ENCODE peak calls at places on chromosomes 4 and X, in five cellular contexts. One of them, this sample, is unnamed.

GRCh38 chr4:101208171-101208570 is 139.2 kb downstream of the PPP3CA start:
- DNase-seq in tibial artery: no peak
- DNase-seq in colonic mucosa: no peak
- DNase-seq in stomach: no peak
- DNase-seq in AG04450: no peak
- DNase-seq in this sample: no peak

GRCh38 chr4:13984996-13985780 is 357.7 kb upstream of the BOD1L1 start:
- DNase-seq in tibial artery: peak; percentile 20
- DNase-seq in colonic mucosa: no peak
- DNase-seq in stomach: no peak
- DNase-seq in AG04450: no peak
- DNase-seq in this sample: no peak

GRCh38 chr4:70632028-70632427 is 3.5 kb downstream of the ENAM start:
- DNase-seq in tibial artery: no peak
- DNase-seq in colonic mucosa: no peak
- DNase-seq in stomach: no peak
- DNase-seq in AG04450: no peak
- DNase-seq in this sample: no peak

GRCh38 chrX:17769701-17770269 is 32.5 kb downstream of the SCML1 start:
- DNase-seq in tibial artery: no peak
- DNase-seq in colonic mucosa: no peak
- DNase-seq in stomach: no peak
- DNase-seq in AG04450: no peak
- DNase-seq in this sample: no peak

GRCh38 chrX:85114171-85114570 is 110.5 kb downstream of the APOOL start:
- DNase-seq in tibial artery: no peak
- DNase-seq in colonic mucosa: no peak
- DNase-seq in stomach: no peak
- DNase-seq in AG04450: no peak
- DNase-seq in this sample: no peak

GRCh38 chrX:79413009-79413408 is 45.9 kb upstream of the ITM2A start:
- DNase-seq in tibial artery: no peak
- DNase-seq in colonic mucosa: no peak
- DNase-seq in stomach: no peak
- DNase-seq in AG04450: no peak
- DNase-seq in this sample: no peak

GRCh38 chrX:11672213-11672612 is 6.5 kb upstream of the ARHGAP6 start:
- DNase-seq in tibial artery: no peak
- DNase-seq in colonic mucosa: no peak
- DNase-seq in stomach: no peak
- DNase-seq in AG04450: no peak
- DNase-seq in this sample: no peak

GRCh38 chr4:20037745-20038144 is 214.0 kb upstream of the SLIT2 start:
- DNase-seq in tibial artery: no peak
- DNase-seq in colonic mucosa: no peak
- DNase-seq in stomach: no peak
- DNase-seq in AG04450: no peak
- DNase-seq in this sample: no peak

GRCh38 chr4:25875281-25875745 is 12.5 kb upstream of the SEL1L3 start:
- DNase-seq in tibial artery: no peak
- DNase-seq in colonic mucosa: no peak
- DNase-seq in stomach: no peak
- DNase-seq in AG04450: no peak
- DNase-seq in this sample: no peak

GRCh38 chrX:17944833-17945497 is 83.9 kb upstream of the RAI2 start:
- DNase-seq in tibial artery: no peak
- DNase-seq in colonic mucosa: peak; percentile 24
- DNase-seq in stomach: no peak
- DNase-seq in AG04450: no peak
- DNase-seq in this sample: no peak

GRCh38 chrX:78747471-78747870 is at the start of gene LPAR4:
- DNase-seq in tibial artery: no peak
- DNase-seq in colonic mucosa: no peak
- DNase-seq in stomach: no peak
- DNase-seq in AG04450: no peak
- DNase-seq in this sample: no peak

GRCh38 chr4:144399927-144400326 is 246.0 kb upstream of the HHIP start:
- DNase-seq in tibial artery: no peak
- DNase-seq in colonic mucosa: no peak
- DNase-seq in stomach: no peak
- DNase-seq in AG04450: peak; percentile 6
- DNase-seq in this sample: no peak

GRCh38 chrX:152445926-152446325 is 5.2 kb downstream of the GABRA3 start:
- DNase-seq in tibial artery: no peak
- DNase-seq in colonic mucosa: no peak
- DNase-seq in stomach: no peak
- DNase-seq in AG04450: no peak
- DNase-seq in this sample: no peak

GRCh38 chr4:7341486-7342222 is 93.1 kb downstream of the PSAPL1 start:
- DNase-seq in tibial artery: no peak
- DNase-seq in colonic mucosa: no peak
- DNase-seq in stomach: no peak
- DNase-seq in AG04450: no peak
- DNase-seq in this sample: no peak

GRCh38 chr4:20252656-20253271 is 1.1 kb downstream of the SLIT2 start:
- DNase-seq in tibial artery: peak; percentile 52
- DNase-seq in colonic mucosa: no peak
- DNase-seq in stomach: no peak
- DNase-seq in AG04450: no peak
- DNase-seq in this sample: peak; percentile 35

GRCh38 chrX:123060986-123061385 is 123.1 kb upstream of the GRIA3 start:
- DNase-seq in tibial artery: no peak
- DNase-seq in colonic mucosa: no peak
- DNase-seq in stomach: no peak
- DNase-seq in AG04450: no peak
- DNase-seq in this sample: no peak
- TF ChIP-seq CTCF in tibial artery: no peak
- TF ChIP-seq CTCF in colonic mucosa: no peak
- TF ChIP-seq CTCF in stomach: no peak
- TF ChIP-seq CTCF in AG04450: no peak
- TF ChIP-seq CTCF in this sample: no peak

DNA sequence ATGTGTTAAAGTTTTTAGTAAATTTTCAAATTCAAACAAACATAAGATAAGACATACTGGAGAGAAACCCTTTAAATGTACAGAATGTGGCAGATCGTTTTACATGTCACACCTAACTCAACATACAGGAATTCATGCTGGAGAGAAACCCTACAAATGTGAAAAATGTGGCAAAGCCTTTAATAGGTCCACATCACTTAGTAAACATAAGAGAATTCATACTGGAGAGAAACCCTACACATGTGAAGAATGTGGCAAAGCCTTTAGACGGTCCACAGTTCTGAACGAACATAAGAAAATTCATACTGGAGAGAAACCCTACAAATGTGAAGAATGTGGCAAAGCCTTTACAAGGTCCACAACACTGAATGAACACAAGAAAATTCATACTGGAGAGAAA is 32.8 kb downstream of the ZNF595 start:
- DNase-seq in tibial artery: no peak
- DNase-seq in colonic mucosa: no peak
- DNase-seq in stomach: no peak
- DNase-seq in AG04450: no peak
- DNase-seq in this sample: no peak
- H3K9me3 ChIP-seq in tibial artery: peaks cover 8% of the 10 kb centered on the region
- H3K9me3 ChIP-seq in colonic mucosa: peaks cover 17% of the 10 kb centered on the region
- H3K9me3 ChIP-seq in stomach: peaks cover 92% of the 10 kb centered on the region
- H3K9me3 ChIP-seq in AG04450: peaks cover 26% of the 10 kb centered on the region
- H3K9me3 ChIP-seq in this sample: peaks cover 15% of the 10 kb centered on the region

DNA sequence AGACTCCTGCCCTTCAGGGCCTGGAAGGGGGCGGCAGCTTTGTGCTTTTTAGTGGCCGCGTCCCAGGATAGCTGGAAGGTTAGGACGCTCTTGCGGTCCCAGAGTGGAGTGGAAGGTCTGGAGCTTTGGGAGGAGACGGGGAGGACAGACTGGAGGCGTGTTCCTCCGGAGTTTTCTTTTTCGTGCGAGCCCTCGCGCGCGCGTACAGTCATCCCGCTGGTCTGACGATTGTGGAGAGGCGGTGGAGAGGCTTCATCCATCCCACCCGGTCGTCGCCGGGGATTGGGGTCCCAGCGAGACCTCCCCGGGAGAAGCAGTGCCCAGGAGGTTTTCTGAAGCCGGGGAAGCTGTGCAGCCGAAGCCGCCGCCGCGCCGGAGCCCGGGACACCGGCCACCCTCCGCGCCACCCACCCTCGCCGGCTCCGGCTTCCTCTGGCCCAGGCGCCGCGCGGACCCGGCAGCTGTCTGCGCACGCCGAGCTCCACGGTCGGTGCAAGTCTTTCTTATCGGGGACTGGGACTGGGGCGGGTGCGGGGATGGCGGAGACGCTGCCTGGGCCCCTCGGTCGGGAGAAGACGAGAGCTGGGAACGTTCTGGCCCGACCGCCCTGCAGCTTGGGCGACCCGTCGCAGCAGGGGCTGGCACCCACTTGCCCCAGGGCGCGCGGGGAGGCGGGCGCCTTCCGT is at the start of gene EDNRA:
- DNase-seq in tibial artery: no peak
- DNase-seq in colonic mucosa: no peak
- DNase-seq in stomach: no peak
- DNase-seq in AG04450: no peak
- DNase-seq in this sample: no peak
- H3K27ac ChIP-seq in tibial artery: peak within 1 kb of the TSS; percentile 92
- H3K27ac ChIP-seq in colonic mucosa: no peak within 1 kb of the TSS
- H3K27ac ChIP-seq in stomach: peak within 1 kb of the TSS; percentile 86
- H3K27ac ChIP-seq in AG04450: peak within 1 kb of the TSS; percentile 55
- H3K27ac ChIP-seq in this sample: peak within 1 kb of the TSS; percentile 89

GRCh38 chr4:174217273-174218126 is 66.0 kb downstream of the FBXO8 start:
- DNase-seq in tibial artery: no peak
- DNase-seq in colonic mucosa: no peak
- DNase-seq in stomach: no peak
- DNase-seq in AG04450: no peak
- DNase-seq in this sample: no peak
- TF ChIP-seq CTCF in tibial artery: no peak
- TF ChIP-seq CTCF in colonic mucosa: no peak
- TF ChIP-seq CTCF in stomach: no peak
- TF ChIP-seq CTCF in AG04450: peak; percentile 10
- TF ChIP-seq CTCF in this sample: no peak

DNA sequence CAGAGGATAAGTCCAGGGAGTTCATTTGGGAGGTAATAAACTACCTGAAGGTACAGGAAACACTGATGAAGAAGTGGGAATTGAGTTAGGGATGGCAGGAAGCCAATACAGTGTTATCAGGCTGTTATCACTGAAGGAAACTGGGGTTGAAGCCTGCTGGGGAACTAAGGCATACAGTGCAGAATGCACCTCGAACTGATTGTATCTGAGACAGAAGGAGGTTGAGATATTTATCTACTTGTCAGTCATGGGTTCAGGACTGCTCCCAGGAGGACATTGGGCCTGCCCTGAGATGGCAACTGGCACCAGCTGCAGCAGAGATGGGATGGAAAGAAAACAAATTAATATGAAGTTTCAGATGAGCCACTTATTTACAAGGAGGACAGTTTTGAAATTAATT is 35.5 kb upstream of the CD38 start:
- DNase-seq in tibial artery: no peak
- DNase-seq in colonic mucosa: no peak
- DNase-seq in stomach: no peak
- DNase-seq in AG04450: no peak
- DNase-seq in this sample: no peak
- H3K9me3 ChIP-seq in tibial artery: no peaks in the 10 kb centered on the region
- H3K9me3 ChIP-seq in colonic mucosa: no peaks in the 10 kb centered on the region
- H3K9me3 ChIP-seq in stomach: no peaks in the 10 kb centered on the region
- H3K9me3 ChIP-seq in AG04450: peaks cover 20% of the 10 kb centered on the region
- H3K9me3 ChIP-seq in this sample: peaks cover 2% of the 10 kb centered on the region

DNA sequence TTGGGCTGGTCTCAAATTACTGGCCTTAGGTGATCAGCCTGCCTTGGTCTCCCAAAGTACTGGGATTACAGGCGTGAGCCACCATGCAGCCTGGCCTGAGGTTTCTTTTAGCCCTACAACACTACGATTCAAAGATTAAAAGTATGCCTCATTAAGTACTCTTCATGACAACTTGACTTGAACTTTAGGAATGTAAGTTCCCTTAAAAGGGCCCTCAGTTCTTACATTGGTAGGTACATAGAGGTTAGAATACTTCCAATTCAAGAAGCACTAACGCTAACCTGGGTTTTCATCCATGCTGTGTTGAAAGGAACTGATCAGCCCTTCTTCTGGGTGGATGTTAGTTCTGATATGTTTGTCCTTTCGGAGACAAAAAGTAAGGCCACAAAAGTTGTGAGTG is 15.1 kb downstream of the CBR4 start:
- DNase-seq in tibial artery: no peak
- DNase-seq in colonic mucosa: no peak
- DNase-seq in stomach: no peak
- DNase-seq in AG04450: no peak
- DNase-seq in this sample: no peak
- H3K27ac ChIP-seq in tibial artery: no peak overlapping the region
- H3K27ac ChIP-seq in colonic mucosa: no peak overlapping the region
- H3K27ac ChIP-seq in stomach: no peak overlapping the region
- H3K27ac ChIP-seq in AG04450: no peak overlapping the region
- H3K27ac ChIP-seq in this sample: no peak overlapping the region

GRCh38 chr4:188971125-188971524 is 831.9 kb downstream of the TRIML1 start:
- DNase-seq in tibial artery: no peak
- DNase-seq in colonic mucosa: no peak
- DNase-seq in stomach: no peak
- DNase-seq in AG04450: no peak
- DNase-seq in this sample: no peak
- TF ChIP-seq CTCF in tibial artery: no peak
- TF ChIP-seq CTCF in colonic mucosa: no peak
- TF ChIP-seq CTCF in stomach: peak; percentile 21
- TF ChIP-seq CTCF in AG04450: peak; percentile 14
- TF ChIP-seq CTCF in this sample: peak; percentile 4

This sample was measured in lung.